ENCODE peak calls at places on chromosomes 5 and 9, in eight cellular contexts. P is upper lobe of left lung, K is tibial nerve, Y is neural crest cell, I is breast epithelium, N is GM10248, M is AG09309, J is endothelial cell of umbilical vein. Q is an unnamed sample.

GRCh38 chr5:141628175-141628788 is 8.4 kb downstream of the HDAC3 start:
- DNase-seq in M (no peak), J (no peak), K (no peak), I (no peak), P (no peak), Y (no peak), N (no peak), Q (no peak)

GRCh38 chr5:66427043-66427442 is 169.2 kb upstream of the MAST4 start:
- DNase-seq in N (no peak), M (no peak), K (no peak), Y (no peak), I (no peak), J (no peak), P (no peak), Q (no peak)

GRCh38 chr5:108905818-108906217 is 158.1 kb downstream of the FER start:
- DNase-seq in Y (no peak), K (no peak), I (no peak), M (no peak), J (no peak), P (no peak), N (no peak), Q (no peak)

GRCh38 chr5:131589510-131590348 is 45.3 kb downstream of the RAPGEF6 start:
- DNase-seq in I (no peak), K (no peak), M (peak), J (peak), P (no peak), N (peak), Y (peak), Q (peak)

GRCh38 chr5:40797273-40798011 is 732 bp downstream of the PRKAA1 start:
- DNase-seq in I (peak), M (no peak), K (peak), J (peak), P (peak), Y (peak), N (peak), Q (peak)

GRCh38 chr5:149860801-149861322 is 83.7 kb downstream of the PDE6A start:
- DNase-seq in K (no peak), P (no peak), J (no peak), I (no peak), Y (no peak), M (no peak), N (peak), Q (no peak)

GRCh38 chr9:134863941-134864820 is 16.4 kb upstream of the FCN2 start:
- DNase-seq in N (no peak), K (no peak), P (no peak), Y (no peak), J (no peak), M (no peak), I (peak), Q (no peak)

GRCh38 chr5:139660916-139661814 is 13.0 kb downstream of the CXXC5 start:
- DNase-seq in N (peak), P (peak), Y (no peak), M (peak), I (peak), J (peak), K (peak), Q (no peak)

GRCh38 chr5:129243058-129243457 is 148.5 kb downstream of the ISOC1 start:
- DNase-seq in Y (no peak), M (no peak), I (no peak), N (no peak), P (no peak), J (no peak), K (no peak), Q (no peak)

GRCh38 chr5:73272351-73272750 is 99.4 kb downstream of the TMEM174 start:
- DNase-seq in K (no peak), Y (no peak), I (no peak), N (no peak), P (no peak), M (no peak), J (no peak), Q (no peak)

GRCh38 chr5:151614565-151614964 is 23.4 kb upstream of the FAT2 start:
- DNase-seq in J (no peak), N (no peak), K (no peak), I (no peak), P (no peak), M (no peak), Y (no peak), Q (no peak)

GRCh38 chr5:155092318-155092717 is 78.8 kb downstream of the KIF4B start:
- DNase-seq in N (no peak), Y (no peak), M (no peak), K (no peak), I (no peak), J (peak), P (no peak), Q (no peak)

GRCh38 chr5:131064669-131065371 is 100.2 kb downstream of the HINT1 start:
- DNase-seq in K (no peak), N (no peak), Y (no peak), I (no peak), P (no peak), J (no peak), M (no peak), Q (no peak)

GRCh38 chr9:4048441-4048840 is 251.4 kb downstream of the GLIS3 start:
- DNase-seq in K (no peak), J (peak), N (no peak), P (no peak), Y (no peak), M (peak), I (no peak), Q (no peak)

GRCh38 chr5:97044057-97044456 is 98.4 kb downstream of the LIX1 start:
- DNase-seq in M (no peak), J (peak), I (no peak), Y (no peak), P (no peak), N (no peak), K (no peak), Q (no peak)

GRCh38 chr9:91032056-91032455 is 230.4 kb downstream of the SYK start:
- DNase-seq in K (no peak), N (no peak), I (no peak), M (no peak), Y (no peak), J (no peak), P (no peak), Q (no peak)

GRCh38 chr9:37908283-37908682 is 4.4 kb upstream of the SLC25A51 start:
- DNase-seq in N (no peak), I (no peak), J (no peak), K (no peak), Y (no peak), M (no peak), P (no peak), Q (no peak)

GRCh38 chr9:114434878-114435311 is 47.1 kb upstream of the AKNA start:
- DNase-seq in I (no peak), K (no peak), J (peak), P (no peak), M (no peak), Y (no peak), N (peak), Q (no peak)

GRCh38 chr5:170795154-170795553 is 11.6 kb downstream of the GABRP start:
- DNase-seq in I (no peak), N (no peak), Y (no peak), P (no peak), J (no peak), M (no peak), K (no peak), Q (no peak)

GRCh38 chr5:127791439-127791838 is 88.2 kb downstream of the CCDC192 start:
- DNase-seq in Y (no peak), P (no peak), N (no peak), K (no peak), J (no peak), I (no peak), M (no peak), Q (no peak)

GRCh38 chr5:80755634-80756033 is 100.9 kb upstream of the DHFR start:
- DNase-seq in P (no peak), Y (no peak), N (peak), I (no peak), J (no peak), M (no peak), K (no peak), Q (no peak)

GRCh38 chr5:90264930-90265857 is 144.4 kb downstream of the CETN3 start:
- DNase-seq in Y (peak), K (peak), J (peak), M (peak), P (no peak), N (peak), I (no peak), Q (peak)

GRCh38 chr5:130963798-130964197 is 201.3 kb downstream of the HINT1 start:
- DNase-seq in M (no peak), N (no peak), K (no peak), Y (no peak), J (no peak), P (no peak), I (no peak), Q (no peak)

GRCh38 chr5:119367502-119368237 is 11.9 kb downstream of the TNFAIP8 start:
- DNase-seq in I (no peak), M (no peak), J (peak), N (no peak), Y (no peak), K (no peak), P (no peak), Q (no peak)

GRCh38 chr5:5296061-5296460 is 126.4 kb upstream of the ICE1 start:
- DNase-seq in J (no peak), M (no peak), N (no peak), I (no peak), K (no peak), Y (no peak), P (no peak), Q (no peak)

GRCh38 chr9:127589955-127590370 is 22.1 kb upstream of the STXBP1 start:
- DNase-seq in J (peak), N (peak), I (no peak), M (no peak), Y (peak), P (no peak), K (peak), Q (peak)

GRCh38 chr5:55407059-55407684 is 99.4 kb downstream of the MTREX start:
- DNase-seq in J (peak), M (peak), P (no peak), N (no peak), Y (no peak), K (peak), I (no peak), Q (no peak)

GRCh38 chr5:115583474-115583873 is 18.8 kb downstream of the TICAM2 start:
- DNase-seq in I (no peak), N (no peak), J (peak), M (peak), P (no peak), K (no peak), Y (no peak), Q (no peak)

GRCh38 chr9:79817469-79818004 is 245.8 kb downstream of the TLE4 start:
- DNase-seq in M (no peak), Y (no peak), P (no peak), I (no peak), J (no peak), K (peak), N (peak), Q (no peak)

GRCh38 chr9:114691046-114691955 is 9.3 kb upstream of the TEX48 start:
- DNase-seq in N (no peak), I (no peak), M (peak), J (peak), Y (no peak), K (no peak), P (no peak), Q (no peak)

GRCh38 chr5:156093024-156093423 is 233.9 kb upstream of the SGCD start:
- DNase-seq in Y (no peak), I (no peak), M (no peak), N (no peak), K (no peak), P (no peak), J (no peak), Q (no peak)

GRCh38 chr5:54541823-54542783 is 24.5 kb downstream of the SNX18 start:
- DNase-seq in I (no peak), P (no peak), Y (no peak), M (no peak), J (no peak), N (no peak), K (no peak), Q (no peak)

GRCh38 chr5:169956756-169957155 is 23.5 kb downstream of the INSYN2B start:
- DNase-seq in N (no peak), Y (no peak), P (no peak), K (no peak), I (no peak), J (no peak), M (no peak), Q (no peak)

GRCh38 chr5:127685662-127686061 is 17.5 kb upstream of the CCDC192 start:
- DNase-seq in M (no peak), P (no peak), J (no peak), Y (no peak), N (no peak), K (no peak), I (no peak), Q (no peak)

GRCh38 chr5:147081256-147081872 is 153.5 kb upstream of the STK32A start:
- DNase-seq in K (no peak), P (no peak), Y (no peak), J (no peak), I (no peak), N (no peak), M (no peak), Q (no peak)

GRCh38 chr9:35226685-35227084 is 64.9 kb downstream of the UNC13B start:
- DNase-seq in J (no peak), M (no peak), I (no peak), N (no peak), P (no peak), K (no peak), Y (no peak), Q (no peak)

GRCh38 chr9:8858250-8859161 is 1058.9 kb upstream of the DMAC1 start:
- DNase-seq in M (no peak), I (no peak), N (peak), Y (peak), J (no peak), P (peak), K (no peak), Q (peak)

GRCh38 chr5:57298985-57299491 is 125.2 kb downstream of the GPBP1 start:
- DNase-seq in P (no peak), N (peak), I (no peak), Y (peak), J (peak), M (peak), K (peak), Q (no peak)

GRCh38 chr5:1916041-1917001 is 33.6 kb upstream of the IRX4 start:
- DNase-seq in P (no peak), Y (no peak), N (no peak), J (no peak), I (peak), K (no peak), M (no peak), Q (no peak)

GRCh38 chr5:77282337-77283027 is 72.0 kb downstream of the PDE8B start:
- DNase-seq in Y (no peak), I (no peak), N (no peak), J (no peak), K (no peak), M (peak), P (peak), Q (no peak)

DNA sequence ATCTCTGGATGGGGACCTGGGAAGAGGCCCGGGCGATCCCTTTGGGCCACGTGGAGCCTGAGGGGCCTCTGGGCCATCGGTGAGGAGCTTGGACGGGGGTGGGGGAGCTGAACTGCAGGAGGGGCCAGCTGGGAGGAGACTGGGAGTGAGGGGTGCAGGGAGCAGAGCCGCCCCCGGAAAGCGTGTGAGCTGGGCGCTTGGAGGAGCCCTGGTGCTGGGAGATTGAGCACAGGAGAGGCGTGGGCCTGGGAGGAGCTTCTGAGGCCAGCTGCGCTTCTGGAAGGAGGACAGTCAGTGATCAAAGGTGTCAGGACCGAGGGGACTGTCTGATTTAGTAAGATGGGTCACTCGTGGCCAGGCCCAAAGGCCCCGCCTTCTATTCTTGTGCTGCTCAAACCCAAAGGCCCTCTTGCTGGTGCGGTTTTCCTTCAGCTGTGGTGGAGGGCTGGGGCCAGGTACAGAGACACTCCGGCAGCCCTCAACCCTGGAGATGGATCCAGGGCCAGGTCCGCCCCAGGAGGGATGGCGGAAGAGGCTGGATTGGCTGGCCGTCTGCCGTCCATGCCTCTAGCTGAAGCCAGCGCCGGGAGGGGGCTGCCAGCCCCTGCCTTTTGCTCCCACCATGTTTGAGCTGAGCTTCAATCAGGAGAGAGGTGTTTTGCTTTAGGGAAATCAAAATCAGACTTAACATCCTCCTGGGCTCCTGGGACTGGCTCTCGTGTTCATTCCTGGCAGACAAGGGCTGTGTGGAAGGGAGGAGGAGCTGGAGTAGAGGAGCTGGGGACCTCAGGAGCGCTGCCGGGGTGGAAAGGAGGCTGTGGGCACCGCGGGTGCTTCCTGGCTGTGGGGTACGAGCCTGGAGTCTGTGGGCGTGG is 21.6 kb downstream of the NCS1 start:
- DNase-seq in P (no peak), Y (no peak), K (no peak), M (no peak), I (no peak), N (no peak), J (no peak), Q (peak)
- TF ChIP-seq CTCF in P (no peak), Y (no peak), K (no peak), M (no peak), I (no peak), N (no peak), J (no peak), Q (no peak)

GRCh38 chr9:87147803-87148202 is 200.5 kb upstream of the GAS1 start:
- DNase-seq in J (peak), Y (no peak), N (no peak), P (no peak), M (no peak), K (no peak), I (no peak), Q (no peak)

GRCh38 chr9:87149794-87150193 is 202.5 kb upstream of the GAS1 start:
- DNase-seq in Y (no peak), N (no peak), P (no peak), K (no peak), I (no peak), M (peak), J (no peak), Q (no peak)

GRCh38 chr9:87152206-87152605 is 204.9 kb upstream of the GAS1 start:
- DNase-seq in K (no peak), I (no peak), M (no peak), N (no peak), Y (no peak), J (no peak), P (no peak), Q (no peak)

DNA sequence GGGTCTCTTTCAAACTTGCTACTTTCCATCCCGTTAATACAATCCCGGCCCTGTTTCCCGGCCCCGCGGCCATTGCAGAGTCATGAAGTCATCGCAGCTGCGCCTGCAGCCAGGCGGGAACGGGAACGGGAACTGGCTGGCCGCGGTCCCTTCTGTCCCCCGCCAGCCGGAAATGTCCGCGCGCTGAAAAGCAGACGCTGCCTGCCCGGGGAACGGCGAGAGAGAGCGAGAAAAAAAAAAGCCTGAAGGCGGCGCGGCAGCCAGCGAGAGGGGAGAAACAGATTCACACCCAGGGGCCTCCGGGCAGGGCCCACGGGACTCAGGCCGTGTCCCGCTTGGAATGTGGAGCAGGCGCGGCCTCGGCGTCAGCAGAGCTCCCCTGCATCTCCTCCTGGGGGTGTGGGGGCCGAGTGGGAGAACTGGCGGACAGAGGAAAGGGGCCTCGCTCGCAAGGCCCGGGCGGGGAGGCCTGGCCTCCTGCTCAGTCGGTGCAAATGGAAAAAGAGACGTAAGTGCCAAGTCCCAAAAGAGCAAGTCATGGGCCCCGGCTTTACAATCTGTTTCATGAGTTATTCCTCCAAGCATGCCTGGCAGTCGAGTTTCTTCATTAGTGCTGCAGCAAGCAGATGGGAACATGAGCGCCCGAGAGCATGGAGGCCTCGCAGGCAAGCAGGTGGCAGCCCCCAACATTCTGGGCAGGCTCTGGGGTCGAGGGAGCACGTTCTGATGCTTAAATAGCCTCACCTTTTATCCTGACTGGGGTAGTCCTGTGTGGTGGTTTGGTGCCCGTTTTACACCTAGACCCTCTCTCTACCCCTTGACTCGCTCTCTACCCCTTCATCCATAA is 201.3 kb upstream of the GAS1 start:
- DNase-seq in P (peak), N (no peak), I (peak), J (peak), K (peak), Y (peak), M (no peak), Q (peak)
- TF ChIP-seq CTCF in P (no peak), N (no peak), I (no peak), J (no peak), K (no peak), Y (no peak), M (no peak), Q (no peak)

GRCh38 chr9:22217254-22217653 is 208.1 kb upstream of the CDKN2B start:
- DNase-seq in K (no peak), Y (no peak), J (no peak), N (no peak), M (no peak), P (no peak), I (no peak), Q (no peak)
- TF ChIP-seq CTCF in K (no peak), Y (no peak), J (no peak), N (no peak), M (no peak), P (no peak), I (no peak), Q (no peak)

GRCh38 chr5:16666861-16667481 is 50.2 kb upstream of the RETREG1 start:
- DNase-seq in Y (no peak), N (no peak), M (no peak), K (peak), P (peak), I (no peak), J (peak), Q (no peak)
- TF ChIP-seq CTCF in Y (peak), N (no peak), M (peak), K (peak), P (no peak), I (peak), J (no peak), Q (peak)

DNA sequence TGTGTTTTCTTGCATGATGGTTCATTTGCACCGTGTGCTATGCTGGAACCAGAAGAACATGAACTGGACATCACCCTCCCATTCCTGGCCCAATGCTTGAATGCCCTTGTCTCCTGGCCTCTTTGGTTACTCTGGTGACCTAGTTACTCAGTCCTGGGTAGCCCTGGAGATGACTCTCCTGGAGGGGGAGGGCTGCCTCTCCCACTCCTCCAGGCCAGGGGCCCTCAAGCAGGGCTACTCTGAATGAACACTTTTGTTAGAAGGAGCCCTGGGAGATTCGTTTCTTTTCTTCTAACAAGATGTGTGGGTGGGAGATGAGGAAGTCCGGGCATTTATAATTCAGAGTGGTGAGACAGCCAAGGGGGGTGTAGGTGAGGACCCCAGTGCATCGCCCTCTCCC is 12.0 kb upstream of the NKX2-5 start:
- DNase-seq in K (no peak), J (no peak), N (no peak), I (no peak), M (no peak), P (no peak), Y (no peak), Q (no peak)
- TF ChIP-seq CTCF in K (no peak), J (no peak), N (no peak), I (no peak), M (no peak), P (no peak), Y (no peak), Q (no peak)

DNA sequence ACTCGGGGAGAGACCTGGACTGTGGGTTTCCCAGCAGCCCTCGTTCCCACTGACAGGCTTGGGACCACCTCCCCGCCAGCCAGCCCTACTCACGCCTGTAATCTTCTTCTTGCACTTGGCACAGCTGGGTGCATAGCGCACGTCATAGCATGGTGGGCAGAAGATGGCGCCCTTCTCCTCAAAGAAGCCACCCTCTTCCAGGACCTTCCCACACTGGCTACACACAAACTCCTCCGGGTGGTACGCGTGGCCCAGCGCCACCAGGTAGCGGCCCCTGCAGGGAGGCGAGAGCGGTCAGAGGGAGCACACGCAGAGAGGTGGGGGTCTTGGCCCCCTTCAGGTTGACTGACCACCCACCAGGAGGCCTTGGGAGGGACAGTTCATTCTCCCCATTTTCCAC is 9.4 kb downstream of the PDLIM7 start:
- DNase-seq in N (no peak), M (no peak), Y (no peak), J (no peak), P (peak), I (no peak), K (no peak), Q (no peak)
- TF ChIP-seq CTCF in N (peak), M (no peak), Y (no peak), J (no peak), P (no peak), I (no peak), K (no peak), Q (no peak)

Q was measured in glutamatergic neuron.